ENCODE peak calls at places on chromosome 16, in ten cellular contexts. J is effector memory CD4-positive, alpha-beta T cell; V is tibial nerve; P is upper lobe of right lung; I is PC-3; K is neuronal stem cell; L is endodermal cell; B is hepatocyte; N is PC-9; M is prostate gland. X is an unnamed sample.

GRCh38 chr16:78310990-78311561 is 211.6 kb downstream of the WWOX start:
- DNase-seq in N (no peak), K (peak; percentile 38), M (no peak), I (no peak), P (no peak), L (peak; percentile 71), B (no peak), J (no peak), V (no peak), X (no peak)

GRCh38 chr16:88768041-88768876 is 16.8 kb downstream of the PIEZO1 start:
- DNase-seq in B (peak; percentile 45), K (no peak), I (no peak), M (no peak), L (no peak), V (no peak), P (peak; percentile 93), J (no peak), N (no peak), X (peak; percentile 70)

GRCh38 chr16:46743232-46743719 is 4.9 kb downstream of the MYLK3 start:
- DNase-seq in V (peak; percentile 28), N (no peak), I (no peak), J (no peak), B (no peak), P (peak; percentile 55), L (peak; percentile 75), K (no peak), M (no peak), X (no peak)

GRCh38 chr16:76197925-76198324 is 79.3 kb upstream of the CNTNAP4 start:
- DNase-seq in V (no peak), L (no peak), B (no peak), N (no peak), K (no peak), J (no peak), M (no peak), I (no peak), P (no peak), X (no peak)

GRCh38 chr16:69382421-69382820 is 3.4 kb downstream of the TERF2 start:
- DNase-seq in B (no peak), M (no peak), P (no peak), V (no peak), J (no peak), K (no peak), N (no peak), I (no peak), L (peak; percentile 6), X (no peak)

GRCh38 chr16:11493531-11493929 is 93.2 kb downstream of the LITAF start:
- DNase-seq in I (no peak), J (no peak), M (no peak), K (no peak), N (no peak), L (no peak), V (no peak), P (no peak), B (no peak), X (peak; percentile 51)

GRCh38 chr16:57255686-57256415 is 10.8 kb downstream of the ARL2BP start:
- DNase-seq in L (no peak), B (no peak), M (no peak), J (no peak), I (peak; percentile 83), P (no peak), V (no peak), N (peak; percentile 46), K (no peak), X (no peak)

GRCh38 chr16:69823831-69824563 is 61.9 kb downstream of the WWP2 start:
- DNase-seq in K (no peak), B (no peak), N (no peak), I (no peak), L (no peak), J (no peak), V (no peak), P (peak; percentile 62), M (no peak), X (peak; percentile 54)

GRCh38 chr16:13429411-13429810 is 490.5 kb upstream of the ERCC4 start:
- DNase-seq in N (peak; percentile 47), V (no peak), L (no peak), P (no peak), J (no peak), M (no peak), B (no peak), K (no peak), I (no peak), X (no peak)

GRCh38 chr16:56510544-56510943 is 9.3 kb downstream of the BBS2 start:
- DNase-seq in K (no peak), J (no peak), N (no peak), M (no peak), P (no peak), B (no peak), L (no peak), V (no peak), I (no peak), X (no peak)

GRCh38 chr16:89670496-89671431 is 13.1 kb downstream of the SPATA33 start:
- DNase-seq in J (no peak), M (no peak), P (no peak), L (no peak), B (no peak), K (no peak), I (no peak), V (no peak), N (no peak), X (no peak)

GRCh38 chr16:84047626-84048025 is 5.0 kb upstream of the SLC38A8 start:
- DNase-seq in V (no peak), N (no peak), B (no peak), K (no peak), L (no peak), I (no peak), M (no peak), P (peak; percentile 58), J (no peak), X (peak; percentile 57)

GRCh38 chr16:14510939-14511797 is 118.9 kb downstream of the PARN start:
- DNase-seq in V (no peak), B (no peak), L (no peak), J (no peak), N (no peak), P (no peak), I (peak; percentile 31), M (no peak), K (no peak), X (no peak)

GRCh38 chr16:30335598-30336474 is 19.3 kb downstream of the CD2BP2 start:
- DNase-seq in J (peak; percentile 38), L (peak; percentile 52), I (peak; percentile 50), N (peak; percentile 66), P (peak; percentile 66), K (no peak), B (peak; percentile 37), V (no peak), M (no peak), X (no peak)

GRCh38 chr16:56247018-56247417 is 55.7 kb downstream of the GNAO1 start:
- DNase-seq in N (no peak), M (no peak), B (no peak), P (no peak), V (no peak), L (no peak), K (no peak), I (no peak), J (no peak), X (no peak)

GRCh38 chr16:47965439-47965838 is 190.4 kb downstream of the ABCC12 start:
- DNase-seq in V (no peak), P (no peak), M (no peak), B (no peak), L (peak; percentile 75), K (peak; percentile 70), I (no peak), J (no peak), N (no peak), X (no peak)

GRCh38 chr16:783404-784161 is 4.6 kb downstream of the RPUSD1 start:
- DNase-seq in M (no peak), J (no peak), B (no peak), K (no peak), I (no peak), V (no peak), P (no peak), N (no peak), L (no peak), X (peak; percentile 43)

GRCh38 chr16:30166202-30166902 is 17.1 kb upstream of the CORO1A start:
- DNase-seq in N (no peak), L (no peak), P (no peak), I (no peak), J (no peak), M (no peak), K (no peak), B (no peak), V (no peak), X (no peak)

GRCh38 chr16:85256190-85256739 is 144.0 kb upstream of the CIBAR2 start:
- DNase-seq in N (no peak), M (no peak), J (no peak), P (no peak), L (no peak), B (no peak), I (no peak), K (no peak), V (no peak), X (no peak)

GRCh38 chr16:12320298-12320706 is 343.8 kb downstream of the SNX29 start:
- DNase-seq in M (no peak), V (no peak), N (no peak), P (no peak), L (peak; percentile 48), B (no peak), I (no peak), J (no peak), K (no peak), X (no peak)

GRCh38 chr16:6038966-6039530 is 941.5 kb upstream of the EEF2KMT start:
- DNase-seq in P (no peak), M (no peak), K (no peak), B (no peak), I (no peak), J (no peak), V (no peak), L (no peak), N (no peak), X (no peak)

GRCh38 chr16:2015117-2015946 is 4.3 kb upstream of the NPW start:
- DNase-seq in K (no peak), I (peak; percentile 92), V (no peak), B (peak; percentile 63), L (no peak), M (no peak), J (no peak), N (peak; percentile 95), P (no peak), X (peak; percentile 46)
- H3K27ac ChIP-seq in K (no peak overlapping the region), I (peak overlapping the region; percentile 87), V (no peak overlapping the region), B (peak overlapping the region; percentile 85), L (no peak overlapping the region), M (no peak overlapping the region), J (no peak overlapping the region), N (peak overlapping the region; percentile 86), P (no peak overlapping the region), X (no peak overlapping the region)

GRCh38 chr16:67645397-67646121 is 615 bp downstream of the CARMIL2 start:
- DNase-seq in P (no peak), K (no peak), L (no peak), I (no peak), M (no peak), N (no peak), J (no peak), B (no peak), V (no peak), X (peak; percentile 45)
- H3K27me3 ChIP-seq in P (peaks cover 26% of the 10 kb centered on the region), K (no peaks in the 10 kb centered on the region), L (no peaks in the 10 kb centered on the region), I (no peaks in the 10 kb centered on the region), M (peaks cover 28% of the 10 kb centered on the region), N (peaks cover 5% of the 10 kb centered on the region), J (no peaks in the 10 kb centered on the region), B (peaks cover 17% of the 10 kb centered on the region), V (peaks cover 59% of the 10 kb centered on the region), X (peaks cover 53% of the 10 kb centered on the region)

GRCh38 chr16:66523861-66524354 is 26.0 kb downstream of the TK2 start:
- DNase-seq in N (no peak), K (no peak), M (no peak), J (peak; percentile 35), B (no peak), V (no peak), I (no peak), L (no peak), P (no peak), X (no peak)
- H3K4me1 ChIP-seq in N (peaks cover 33% of the 10 kb centered on the region), K (no peaks in the 10 kb centered on the region), M (no peaks in the 10 kb centered on the region), J (peaks cover 67% of the 10 kb centered on the region), B (no peaks in the 10 kb centered on the region), V (no peaks in the 10 kb centered on the region), I (peaks cover 17% of the 10 kb centered on the region), L (no peaks in the 10 kb centered on the region), P (peaks cover 63% of the 10 kb centered on the region), X (peaks cover 22% of the 10 kb centered on the region)

GRCh38 chr16:87333581-87334331 is 16.6 kb upstream of the C16orf95 start:
- DNase-seq in P (no peak), I (no peak), B (no peak), J (no peak), M (no peak), N (no peak), L (no peak), K (no peak), V (no peak), X (no peak)
- H3K27ac ChIP-seq in P (no peak overlapping the region), I (no peak overlapping the region), B (no peak overlapping the region), J (no peak overlapping the region), M (no peak overlapping the region), N (no peak overlapping the region), L (no peak overlapping the region), K (no peak overlapping the region), V (no peak overlapping the region), X (no peak overlapping the region)

X was measured in psoas muscle.